ENCODE peak calls at places on chromosomes 5 and 9, in eight cellular contexts. One of them, this sample, is unnamed.
A peak's percentile ranks its signal among the peaks of the same experiment; 100 is the strongest.

GRCh38 chr5:71932131-71932635 is 175.1 kb upstream of the MAP1B start:
- DNase-seq in AG09309: no peak
- DNase-seq in cardiac fibroblast: peak; percentile 29
- DNase-seq in lower lobe of right lung: no peak
- DNase-seq in heart left ventricle: no peak
- DNase-seq in WERI-Rb-1: no peak
- DNase-seq in mammary epithelial cell: peak; percentile 24
- DNase-seq in BJ: no peak
- DNase-seq in this sample: no peak

GRCh38 chr5:21236896-21237830 is 1249.2 kb upstream of the CDH18 start:
- DNase-seq in AG09309: no peak
- DNase-seq in cardiac fibroblast: peak; percentile 34
- DNase-seq in lower lobe of right lung: no peak
- DNase-seq in heart left ventricle: no peak
- DNase-seq in WERI-Rb-1: no peak
- DNase-seq in mammary epithelial cell: peak; percentile 79
- DNase-seq in BJ: no peak
- DNase-seq in this sample: no peak

GRCh38 chr5:137649228-137649890 is 86.5 kb downstream of the KLHL3 start:
- DNase-seq in AG09309: peak; percentile 11
- DNase-seq in cardiac fibroblast: peak; percentile 81
- DNase-seq in lower lobe of right lung: peak; percentile 60
- DNase-seq in heart left ventricle: peak; percentile 42
- DNase-seq in WERI-Rb-1: peak; percentile 55
- DNase-seq in mammary epithelial cell: no peak
- DNase-seq in BJ: no peak
- DNase-seq in this sample: no peak

GRCh38 chr9:214488-215448 is at the start of gene DOCK8:
- DNase-seq in AG09309: no peak
- DNase-seq in cardiac fibroblast: peak; percentile 40
- DNase-seq in lower lobe of right lung: peak; percentile 92
- DNase-seq in heart left ventricle: peak; percentile 73
- DNase-seq in WERI-Rb-1: no peak
- DNase-seq in mammary epithelial cell: peak; percentile 77
- DNase-seq in BJ: no peak
- DNase-seq in this sample: peak; percentile 80

GRCh38 chr5:69213513-69214215 is 21.0 kb upstream of the CDK7 start:
- DNase-seq in AG09309: no peak
- DNase-seq in cardiac fibroblast: peak; percentile 51
- DNase-seq in lower lobe of right lung: no peak
- DNase-seq in heart left ventricle: no peak
- DNase-seq in WERI-Rb-1: no peak
- DNase-seq in mammary epithelial cell: peak; percentile 54
- DNase-seq in BJ: peak; percentile 35
- DNase-seq in this sample: no peak

GRCh38 chr9:89732295-89732951 is 127.6 kb downstream of the GADD45G start:
- DNase-seq in AG09309: no peak
- DNase-seq in cardiac fibroblast: no peak
- DNase-seq in lower lobe of right lung: no peak
- DNase-seq in heart left ventricle: no peak
- DNase-seq in WERI-Rb-1: no peak
- DNase-seq in mammary epithelial cell: no peak
- DNase-seq in BJ: no peak
- DNase-seq in this sample: no peak

GRCh38 chr5:18744990-18745590 is 1110.8 kb downstream of the TAF11L14 start:
- DNase-seq in AG09309: no peak
- DNase-seq in cardiac fibroblast: no peak
- DNase-seq in lower lobe of right lung: no peak
- DNase-seq in heart left ventricle: no peak
- DNase-seq in WERI-Rb-1: no peak
- DNase-seq in mammary epithelial cell: no peak
- DNase-seq in BJ: no peak
- DNase-seq in this sample: no peak

GRCh38 chr5:66239034-66239433 is 94.9 kb downstream of the SREK1 start:
- DNase-seq in AG09309: no peak
- DNase-seq in cardiac fibroblast: peak; percentile 7
- DNase-seq in lower lobe of right lung: no peak
- DNase-seq in heart left ventricle: no peak
- DNase-seq in WERI-Rb-1: no peak
- DNase-seq in mammary epithelial cell: peak; percentile 32
- DNase-seq in BJ: no peak
- DNase-seq in this sample: no peak

GRCh38 chr5:1831257-1831656 is 30.1 kb downstream of the NDUFS6 start:
- DNase-seq in AG09309: no peak
- DNase-seq in cardiac fibroblast: no peak
- DNase-seq in lower lobe of right lung: no peak
- DNase-seq in heart left ventricle: peak; percentile 11
- DNase-seq in WERI-Rb-1: no peak
- DNase-seq in mammary epithelial cell: no peak
- DNase-seq in BJ: no peak
- DNase-seq in this sample: no peak

GRCh38 chr9:133490865-133491655 is 12.2 kb upstream of the SLC2A6 start:
- DNase-seq in AG09309: no peak
- DNase-seq in cardiac fibroblast: peak; percentile 46
- DNase-seq in lower lobe of right lung: peak; percentile 36
- DNase-seq in heart left ventricle: peak; percentile 21
- DNase-seq in WERI-Rb-1: no peak
- DNase-seq in mammary epithelial cell: no peak
- DNase-seq in BJ: no peak
- DNase-seq in this sample: no peak

GRCh38 chr5:134534726-134535110 is 9.2 kb downstream of the JADE2 start:
- DNase-seq in AG09309: no peak
- DNase-seq in cardiac fibroblast: no peak
- DNase-seq in lower lobe of right lung: no peak
- DNase-seq in heart left ventricle: no peak
- DNase-seq in WERI-Rb-1: peak; percentile 72
- DNase-seq in mammary epithelial cell: no peak
- DNase-seq in BJ: no peak
- DNase-seq in this sample: no peak

GRCh38 chr5:130871346-130872086 is 293.5 kb downstream of the HINT1 start:
- DNase-seq in AG09309: peak; percentile 28
- DNase-seq in cardiac fibroblast: peak; percentile 29
- DNase-seq in lower lobe of right lung: no peak
- DNase-seq in heart left ventricle: peak; percentile 49
- DNase-seq in WERI-Rb-1: peak; percentile 21
- DNase-seq in mammary epithelial cell: peak; percentile 17
- DNase-seq in BJ: peak; percentile 52
- DNase-seq in this sample: no peak

GRCh38 chr5:89930591-89931383 is 478.8 kb downstream of the CETN3 start:
- DNase-seq in AG09309: peak; percentile 57
- DNase-seq in cardiac fibroblast: peak; percentile 75
- DNase-seq in lower lobe of right lung: no peak
- DNase-seq in heart left ventricle: no peak
- DNase-seq in WERI-Rb-1: no peak
- DNase-seq in mammary epithelial cell: peak; percentile 60
- DNase-seq in BJ: peak; percentile 44
- DNase-seq in this sample: no peak

GRCh38 chr5:37495668-37496067 is 116.5 kb downstream of the WDR70 start:
- DNase-seq in AG09309: peak; percentile 33
- DNase-seq in cardiac fibroblast: peak; percentile 39
- DNase-seq in lower lobe of right lung: no peak
- DNase-seq in heart left ventricle: no peak
- DNase-seq in WERI-Rb-1: no peak
- DNase-seq in mammary epithelial cell: peak; percentile 61
- DNase-seq in BJ: peak; percentile 81
- DNase-seq in this sample: no peak

GRCh38 chr9:26483991-26484390 is 408.6 kb downstream of the CAAP1 start:
- DNase-seq in AG09309: no peak
- DNase-seq in cardiac fibroblast: no peak
- DNase-seq in lower lobe of right lung: no peak
- DNase-seq in heart left ventricle: no peak
- DNase-seq in WERI-Rb-1: no peak
- DNase-seq in mammary epithelial cell: no peak
- DNase-seq in BJ: no peak
- DNase-seq in this sample: no peak

GRCh38 chr5:137075163-137075970 is 423.8 kb downstream of the SPOCK1 start:
- DNase-seq in AG09309: no peak
- DNase-seq in cardiac fibroblast: peak; percentile 35
- DNase-seq in lower lobe of right lung: peak; percentile 74
- DNase-seq in heart left ventricle: peak; percentile 44
- DNase-seq in WERI-Rb-1: peak; percentile 91
- DNase-seq in mammary epithelial cell: peak; percentile 78
- DNase-seq in BJ: no peak
- DNase-seq in this sample: peak; percentile 76

GRCh38 chr5:6161257-6161656 is 217.1 kb downstream of the MED10 start:
- DNase-seq in AG09309: no peak
- DNase-seq in cardiac fibroblast: no peak
- DNase-seq in lower lobe of right lung: no peak
- DNase-seq in heart left ventricle: no peak
- DNase-seq in WERI-Rb-1: no peak
- DNase-seq in mammary epithelial cell: no peak
- DNase-seq in BJ: no peak
- DNase-seq in this sample: no peak

GRCh38 chr9:130451509-130452388 is 7.0 kb downstream of the ASS1 start:
- DNase-seq in AG09309: peak; percentile 78
- DNase-seq in cardiac fibroblast: peak; percentile 98
- DNase-seq in lower lobe of right lung: peak; percentile 86
- DNase-seq in heart left ventricle: peak; percentile 94
- DNase-seq in WERI-Rb-1: peak; percentile 74
- DNase-seq in mammary epithelial cell: peak; percentile 84
- DNase-seq in BJ: peak; percentile 74
- DNase-seq in this sample: peak; percentile 88

GRCh38 chr9:77808750-77809079 is 160.6 kb upstream of the GNA14 start:
- DNase-seq in AG09309: no peak
- DNase-seq in cardiac fibroblast: no peak
- DNase-seq in lower lobe of right lung: no peak
- DNase-seq in heart left ventricle: no peak
- DNase-seq in WERI-Rb-1: no peak
- DNase-seq in mammary epithelial cell: peak; percentile 20
- DNase-seq in BJ: no peak
- DNase-seq in this sample: no peak

GRCh38 chr5:11687498-11687897 is 216.7 kb downstream of the CTNND2 start:
- DNase-seq in AG09309: no peak
- DNase-seq in cardiac fibroblast: no peak
- DNase-seq in lower lobe of right lung: no peak
- DNase-seq in heart left ventricle: no peak
- DNase-seq in WERI-Rb-1: no peak
- DNase-seq in mammary epithelial cell: no peak
- DNase-seq in BJ: no peak
- DNase-seq in this sample: no peak

GRCh38 chr5:73393606-73394489 is 54.7 kb downstream of the FOXD1 start:
- DNase-seq in AG09309: no peak
- DNase-seq in cardiac fibroblast: no peak
- DNase-seq in lower lobe of right lung: no peak
- DNase-seq in heart left ventricle: no peak
- DNase-seq in WERI-Rb-1: no peak
- DNase-seq in mammary epithelial cell: no peak
- DNase-seq in BJ: no peak
- DNase-seq in this sample: no peak

GRCh38 chr5:4563400-4563799 is 576.7 kb upstream of the ADAMTS16 start:
- DNase-seq in AG09309: no peak
- DNase-seq in cardiac fibroblast: no peak
- DNase-seq in lower lobe of right lung: no peak
- DNase-seq in heart left ventricle: no peak
- DNase-seq in WERI-Rb-1: peak; percentile 61
- DNase-seq in mammary epithelial cell: peak; percentile 50
- DNase-seq in BJ: no peak
- DNase-seq in this sample: no peak
- TF ChIP-seq CTCF in AG09309: no peak
- TF ChIP-seq CTCF in cardiac fibroblast: peak; percentile 14
- TF ChIP-seq CTCF in lower lobe of right lung: no peak
- TF ChIP-seq CTCF in heart left ventricle: no peak
- TF ChIP-seq CTCF in WERI-Rb-1: peak; percentile 85
- TF ChIP-seq CTCF in mammary epithelial cell: peak; percentile 89
- TF ChIP-seq CTCF in BJ: no peak
- TF ChIP-seq CTCF in this sample: peak; percentile 79

DNA sequence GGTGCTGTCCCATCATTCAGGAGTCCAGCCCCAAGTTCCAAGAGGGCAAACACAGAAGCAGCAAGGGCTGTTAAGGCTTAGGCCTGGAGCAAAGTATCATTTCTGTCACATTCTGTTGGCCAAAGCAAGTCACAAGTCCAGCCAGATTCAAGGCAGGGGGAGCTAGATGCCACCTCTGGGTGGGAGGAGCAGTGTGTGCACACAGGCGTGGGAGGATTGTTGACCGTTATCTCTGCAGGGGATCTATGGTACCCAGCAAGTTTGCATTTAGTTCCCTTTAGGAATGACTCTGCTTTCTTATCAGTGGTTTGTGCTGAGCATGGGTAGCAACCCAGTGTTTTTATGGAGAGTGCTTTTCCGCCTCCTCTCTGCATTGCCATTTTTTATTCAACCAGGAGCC is 278.9 kb downstream of the NR3C1 start:
- DNase-seq in AG09309: no peak
- DNase-seq in cardiac fibroblast: no peak
- DNase-seq in lower lobe of right lung: no peak
- DNase-seq in heart left ventricle: no peak
- DNase-seq in WERI-Rb-1: no peak
- DNase-seq in mammary epithelial cell: no peak
- DNase-seq in BJ: no peak
- DNase-seq in this sample: no peak
- TF ChIP-seq CTCF in AG09309: no peak
- TF ChIP-seq CTCF in cardiac fibroblast: no peak
- TF ChIP-seq CTCF in lower lobe of right lung: no peak
- TF ChIP-seq CTCF in heart left ventricle: no peak
- TF ChIP-seq CTCF in WERI-Rb-1: no peak
- TF ChIP-seq CTCF in mammary epithelial cell: no peak
- TF ChIP-seq CTCF in BJ: no peak
- TF ChIP-seq CTCF in this sample: no peak

GRCh38 chr5:132007399-132008162 is 3.9 kb downstream of the ACSL6 start:
- DNase-seq in AG09309: peak; percentile 52
- DNase-seq in cardiac fibroblast: peak; percentile 85
- DNase-seq in lower lobe of right lung: peak; percentile 66
- DNase-seq in heart left ventricle: peak; percentile 86
- DNase-seq in WERI-Rb-1: peak; percentile 90
- DNase-seq in mammary epithelial cell: peak; percentile 71
- DNase-seq in BJ: no peak
- DNase-seq in this sample: no peak
- TF ChIP-seq CTCF in AG09309: peak; percentile 75
- TF ChIP-seq CTCF in cardiac fibroblast: peak; percentile 68
- TF ChIP-seq CTCF in lower lobe of right lung: peak; percentile 82
- TF ChIP-seq CTCF in heart left ventricle: peak; percentile 76
- TF ChIP-seq CTCF in WERI-Rb-1: peak; percentile 78
- TF ChIP-seq CTCF in mammary epithelial cell: peak; percentile 71
- TF ChIP-seq CTCF in BJ: peak; percentile 70
- TF ChIP-seq CTCF in this sample: peak; percentile 83

GRCh38 chr5:7392401-7393024 is 3.4 kb upstream of the ADCY2 start:
- DNase-seq in AG09309: peak; percentile 10
- DNase-seq in cardiac fibroblast: peak; percentile 7
- DNase-seq in lower lobe of right lung: no peak
- DNase-seq in heart left ventricle: no peak
- DNase-seq in WERI-Rb-1: no peak
- DNase-seq in mammary epithelial cell: no peak
- DNase-seq in BJ: peak; percentile 3
- DNase-seq in this sample: no peak
- TF ChIP-seq CTCF in AG09309: peak; percentile 79
- TF ChIP-seq CTCF in cardiac fibroblast: peak; percentile 34
- TF ChIP-seq CTCF in lower lobe of right lung: peak; percentile 41
- TF ChIP-seq CTCF in heart left ventricle: no peak
- TF ChIP-seq CTCF in WERI-Rb-1: peak; percentile 86
- TF ChIP-seq CTCF in mammary epithelial cell: no peak
- TF ChIP-seq CTCF in BJ: peak; percentile 72
- TF ChIP-seq CTCF in this sample: peak; percentile 82